ENCODE peak calls at places on chromosomes 2 and 18, in six cellular contexts. W is NCI-H2029, G is endothelial cell, Z is foreskin fibroblast, Q is NCI-H2081, L is sciatic nerve. Y is an unnamed sample.

GRCh38 chr2:173075056-173075780 is 428 bp upstream of the MAP3K20 start:
- DNase-seq in W (no peak), G (peak), Z (no peak), Q (peak), L (no peak), Y (no peak)

GRCh38 chr2:99256677-99257076 is 1.2 kb upstream of the LYG2 start:
- DNase-seq in W (no peak), G (no peak), Z (no peak), Q (no peak), L (no peak), Y (no peak)

GRCh38 chr18:3983351-3983969 is 471.6 kb downstream of the DLGAP1 start:
- DNase-seq in W (no peak), G (no peak), Z (no peak), Q (no peak), L (no peak), Y (no peak)

GRCh38 chr2:214069254-214069653 is 341.6 kb upstream of the VWC2L start:
- DNase-seq in W (no peak), G (no peak), Z (peak), Q (peak), L (no peak), Y (no peak)

GRCh38 chr2:55048925-55049793 is 1.1 kb downstream of the RTN4 start:
- DNase-seq in W (peak), G (peak), Z (peak), Q (peak), L (peak), Y (peak)

GRCh38 chr2:232139171-232139594 is 177.7 kb downstream of the DIS3L2 start:
- DNase-seq in W (no peak), G (no peak), Z (no peak), Q (no peak), L (no peak), Y (no peak)

GRCh38 chr2:6881036-6881435 is 3.5 kb downstream of the RSAD2 start:
- DNase-seq in W (no peak), G (no peak), Z (no peak), Q (no peak), L (no peak), Y (no peak)

GRCh38 chr2:64101141-64101591 is 43.1 kb downstream of the PELI1 start:
- DNase-seq in W (no peak), G (no peak), Z (no peak), Q (no peak), L (no peak), Y (no peak)

GRCh38 chr2:213017404-213017803 is 134.0 kb downstream of the IKZF2 start:
- DNase-seq in W (no peak), G (no peak), Z (no peak), Q (no peak), L (no peak), Y (no peak)

GRCh38 chr18:70333757-70334156 is 44.9 kb downstream of the SOCS6 start:
- DNase-seq in W (no peak), G (no peak), Z (peak), Q (no peak), L (no peak), Y (no peak)

GRCh38 chr2:60140180-60140579 is 413.3 kb downstream of the BCL11A start:
- DNase-seq in W (no peak), G (no peak), Z (no peak), Q (no peak), L (no peak), Y (no peak)

GRCh38 chr2:159249955-159250723 is 36.4 kb downstream of the WDSUB1 start:
- DNase-seq in W (peak), G (no peak), Z (peak), Q (peak), L (no peak), Y (no peak)

GRCh38 chr2:35891528-35891927 is 464.1 kb upstream of the CRIM1 start:
- DNase-seq in W (no peak), G (no peak), Z (no peak), Q (no peak), L (no peak), Y (no peak)

GRCh38 chr2:70418514-70418913 is 116.6 kb upstream of the FAM136A start:
- DNase-seq in W (no peak), G (no peak), Z (no peak), Q (no peak), L (no peak), Y (no peak)

GRCh38 chr2:52532956-52533355 is 1234.6 kb upstream of the CHAC2 start:
- DNase-seq in W (no peak), G (no peak), Z (no peak), Q (no peak), L (no peak), Y (no peak)

GRCh38 chr2:234512884-234513669 is 16.2 kb upstream of the ARL4C start:
- DNase-seq in W (no peak), G (no peak), Z (peak), Q (peak), L (no peak), Y (no peak)

GRCh38 chr2:240624011-240624949 is 1.0 kb upstream of the GPR35 start:
- DNase-seq in W (no peak), G (no peak), Z (no peak), Q (no peak), L (peak), Y (no peak)

GRCh38 chr2:206230060-206230890 is 44.2 kb upstream of the ZDBF2 start:
- DNase-seq in W (no peak), G (no peak), Z (no peak), Q (peak), L (no peak), Y (no peak)

GRCh38 chr2:121648611-121649401 is 456 bp downstream of the CLASP1 start:
- DNase-seq in W (peak), G (peak), Z (peak), Q (peak), L (peak), Y (peak)

GRCh38 chr2:56680971-56681631 is 497.3 kb downstream of the CCDC85A start:
- DNase-seq in W (no peak), G (no peak), Z (no peak), Q (no peak), L (no peak), Y (no peak)

GRCh38 chr18:78935406-78935805 is 44.2 kb upstream of the SALL3 start:
- DNase-seq in W (no peak), G (no peak), Z (no peak), Q (no peak), L (peak), Y (no peak)

Y was measured in T-helper 22 cell.